ENCODE peak calls at places on chromosome 17, in four cellular contexts. One of them, this sample, is unnamed. For H3K27me3, the result is how much of the 10 kb centered on the place peaks cover.

GRCh38 chr17:77455878-77456234 is 315.1 kb downstream of the SEC14L1 start:
- DNase-seq in heart right ventricle: peak
- DNase-seq in mammary epithelial cell: no peak
- DNase-seq in Panc1: no peak
- DNase-seq in this sample: no peak

GRCh38 chr17:75152971-75153853 is 1.1 kb downstream of the JPT1 start:
- DNase-seq in heart right ventricle: no peak
- DNase-seq in mammary epithelial cell: peak
- DNase-seq in Panc1: no peak
- DNase-seq in this sample: peak

GRCh38 chr17:79005063-79005861 is 4.3 kb downstream of the CANT1 start:
- DNase-seq in heart right ventricle: no peak
- DNase-seq in mammary epithelial cell: peak
- DNase-seq in Panc1: no peak
- DNase-seq in this sample: no peak

GRCh38 chr17:60604686-60605334 is 4.8 kb downstream of the PPM1D start:
- DNase-seq in Panc1: no peak
- DNase-seq in heart right ventricle: no peak
- DNase-seq in mammary epithelial cell: peak
- DNase-seq in this sample: no peak

GRCh38 chr17:4635823-4636375 is 5.6 kb downstream of the ALOX15 start:
- DNase-seq in heart right ventricle: no peak
- DNase-seq in mammary epithelial cell: no peak
- DNase-seq in Panc1: no peak
- DNase-seq in this sample: no peak

GRCh38 chr17:8016632-8017424 is 14.4 kb downstream of the GUCY2D start:
- DNase-seq in mammary epithelial cell: no peak
- DNase-seq in Panc1: no peak
- DNase-seq in heart right ventricle: no peak
- DNase-seq in this sample: peak

GRCh38 chr17:13786000-13786598 is 184.4 kb upstream of the HS3ST3A1 start:
- DNase-seq in heart right ventricle: no peak
- DNase-seq in Panc1: no peak
- DNase-seq in mammary epithelial cell: no peak
- DNase-seq in this sample: no peak

GRCh38 chr17:75872434-75873351 is 5.7 kb downstream of the TRIM47 start:
- DNase-seq in mammary epithelial cell: peak
- DNase-seq in Panc1: no peak
- DNase-seq in heart right ventricle: peak
- DNase-seq in this sample: no peak

GRCh38 chr17:61456688-61457225 is 4.5 kb downstream of the TBX4 start:
- DNase-seq in mammary epithelial cell: no peak
- DNase-seq in heart right ventricle: no peak
- DNase-seq in Panc1: no peak
- DNase-seq in this sample: no peak

GRCh38 chr17:61874075-61874474 is 10.7 kb upstream of the BRIP1 start:
- DNase-seq in Panc1: no peak
- DNase-seq in heart right ventricle: no peak
- DNase-seq in mammary epithelial cell: no peak
- DNase-seq in this sample: no peak

GRCh38 chr17:3803308-3803640 is 2.3 kb upstream of the ITGAE start:
- DNase-seq in mammary epithelial cell: no peak
- DNase-seq in heart right ventricle: no peak
- DNase-seq in Panc1: no peak
- DNase-seq in this sample: no peak

GRCh38 chr17:10059684-10060211 is 138.7 kb downstream of the GAS7 start:
- DNase-seq in Panc1: no peak
- DNase-seq in heart right ventricle: peak
- DNase-seq in mammary epithelial cell: no peak
- DNase-seq in this sample: no peak

DNA sequence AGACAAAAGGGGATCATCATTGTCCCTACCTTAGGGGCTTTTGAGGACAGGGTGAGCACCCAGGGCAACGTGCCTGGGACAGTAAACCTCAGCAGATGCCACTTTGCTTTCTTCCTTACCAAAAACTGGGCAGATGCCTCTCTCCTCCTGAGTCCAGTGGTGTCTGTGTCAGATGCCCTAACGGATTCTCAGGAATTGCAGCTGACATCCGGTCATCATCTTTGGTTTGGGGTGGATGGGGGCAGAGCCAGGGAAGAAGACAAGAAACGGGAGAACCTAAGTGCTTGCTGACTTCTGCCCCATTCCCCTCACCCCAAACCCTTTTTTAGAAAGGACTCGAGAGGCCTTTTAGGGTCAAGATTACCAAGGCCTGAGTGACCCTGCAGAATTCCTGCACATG is 187.5 kb downstream of the MSI2 start:
- DNase-seq in mammary epithelial cell: no peak
- DNase-seq in heart right ventricle: no peak
- DNase-seq in Panc1: no peak
- DNase-seq in this sample: no peak
- TF ChIP-seq CTCF in mammary epithelial cell: no peak
- TF ChIP-seq CTCF in heart right ventricle: no peak
- TF ChIP-seq CTCF in Panc1: no peak
- TF ChIP-seq CTCF in this sample: no peak

GRCh38 chr17:33021731-33022408 is 30.2 kb downstream of the SPACA3 start:
- DNase-seq in heart right ventricle: no peak
- DNase-seq in mammary epithelial cell: no peak
- DNase-seq in Panc1: no peak
- DNase-seq in this sample: no peak

GRCh38 chr17:33023790-33024189 is 32.1 kb downstream of the SPACA3 start:
- DNase-seq in heart right ventricle: no peak
- DNase-seq in mammary epithelial cell: no peak
- DNase-seq in Panc1: no peak
- DNase-seq in this sample: no peak

GRCh38 chr17:33028778-33029177 is 37.1 kb downstream of the SPACA3 start:
- DNase-seq in Panc1: no peak
- DNase-seq in heart right ventricle: no peak
- DNase-seq in mammary epithelial cell: no peak
- DNase-seq in this sample: no peak

GRCh38 chr17:33028061-33028460 is 36.4 kb downstream of the SPACA3 start:
- DNase-seq in heart right ventricle: no peak
- DNase-seq in mammary epithelial cell: no peak
- DNase-seq in Panc1: no peak
- DNase-seq in this sample: no peak

DNA sequence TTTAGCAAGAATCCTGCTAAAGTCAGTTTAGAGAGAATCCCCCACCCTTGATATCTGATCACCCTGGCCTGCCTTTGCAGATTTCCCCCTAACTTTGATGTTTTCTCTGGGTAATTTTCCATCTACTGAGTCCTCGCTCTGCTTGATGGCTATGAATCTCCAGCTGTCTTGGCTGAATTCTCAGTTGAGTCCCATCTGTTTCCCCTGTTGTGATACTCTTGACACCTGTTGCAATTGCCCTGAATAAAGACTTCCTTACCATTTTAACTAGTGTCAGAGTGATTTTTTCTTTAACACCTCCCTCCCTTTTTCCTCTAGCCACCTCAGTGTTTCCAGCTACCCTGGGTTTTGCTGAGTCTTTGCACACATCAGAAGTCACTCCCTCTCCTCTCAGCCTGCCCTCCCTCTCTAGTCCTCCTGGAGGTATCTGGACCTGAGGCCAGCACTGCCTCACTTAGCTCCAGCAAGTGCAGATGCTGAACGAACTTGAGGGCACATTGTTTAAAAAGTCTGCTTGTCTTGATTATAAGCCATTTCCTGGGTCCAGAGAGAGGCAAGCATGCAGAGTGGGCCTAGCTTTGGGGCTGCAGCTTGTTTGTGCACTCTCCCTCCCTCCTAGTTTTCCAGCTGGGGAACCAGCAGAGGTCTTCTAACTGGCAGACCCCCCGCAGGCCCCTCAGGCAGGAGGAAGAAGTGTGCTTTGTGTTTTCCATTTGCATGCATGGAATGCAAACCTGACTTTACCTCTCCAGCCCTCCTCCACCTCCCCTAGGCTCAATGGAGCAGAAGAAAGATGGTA is 33.2 kb downstream of the SPACA3 start:
- DNase-seq in heart right ventricle: no peak
- DNase-seq in Panc1: no peak
- DNase-seq in mammary epithelial cell: no peak
- DNase-seq in this sample: no peak
- H3K27me3 ChIP-seq in heart right ventricle: under half
- H3K27me3 ChIP-seq in Panc1: under half
- H3K27me3 ChIP-seq in mammary epithelial cell: under half
- H3K27me3 ChIP-seq in this sample: under half

DNA sequence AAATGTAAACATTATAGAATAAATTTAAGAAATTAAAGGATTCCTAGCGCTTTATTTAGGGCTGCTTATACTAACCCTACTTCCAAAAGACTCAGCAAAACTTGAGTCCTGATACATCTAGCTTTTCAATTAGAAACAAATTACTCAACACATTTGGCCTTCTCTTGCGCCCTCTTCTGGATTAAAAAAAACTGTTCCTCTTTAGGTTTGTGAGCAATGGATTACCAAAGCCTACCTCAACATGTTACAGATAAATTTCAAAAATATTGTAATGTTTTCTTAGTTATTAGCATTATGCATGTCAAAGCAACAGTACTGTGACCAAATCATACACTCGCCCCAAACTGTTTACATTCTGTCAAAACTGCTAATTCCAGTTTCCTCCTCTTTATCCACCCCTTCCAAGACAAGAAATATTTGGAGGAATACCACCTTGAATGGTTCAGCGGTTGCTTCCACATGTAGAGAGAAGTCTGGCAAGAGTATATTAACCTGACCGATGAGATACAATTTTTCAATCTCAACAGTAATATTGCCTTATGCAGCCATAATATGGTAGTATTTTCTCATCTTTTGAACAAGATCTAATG is 2.7 kb downstream of the NUFIP2 start:
- DNase-seq in mammary epithelial cell: peak
- DNase-seq in Panc1: peak
- DNase-seq in heart right ventricle: no peak
- DNase-seq in this sample: no peak
- TF ChIP-seq CTCF in mammary epithelial cell: peak
- TF ChIP-seq CTCF in Panc1: peak
- TF ChIP-seq CTCF in heart right ventricle: peak
- TF ChIP-seq CTCF in this sample: peak

DNA sequence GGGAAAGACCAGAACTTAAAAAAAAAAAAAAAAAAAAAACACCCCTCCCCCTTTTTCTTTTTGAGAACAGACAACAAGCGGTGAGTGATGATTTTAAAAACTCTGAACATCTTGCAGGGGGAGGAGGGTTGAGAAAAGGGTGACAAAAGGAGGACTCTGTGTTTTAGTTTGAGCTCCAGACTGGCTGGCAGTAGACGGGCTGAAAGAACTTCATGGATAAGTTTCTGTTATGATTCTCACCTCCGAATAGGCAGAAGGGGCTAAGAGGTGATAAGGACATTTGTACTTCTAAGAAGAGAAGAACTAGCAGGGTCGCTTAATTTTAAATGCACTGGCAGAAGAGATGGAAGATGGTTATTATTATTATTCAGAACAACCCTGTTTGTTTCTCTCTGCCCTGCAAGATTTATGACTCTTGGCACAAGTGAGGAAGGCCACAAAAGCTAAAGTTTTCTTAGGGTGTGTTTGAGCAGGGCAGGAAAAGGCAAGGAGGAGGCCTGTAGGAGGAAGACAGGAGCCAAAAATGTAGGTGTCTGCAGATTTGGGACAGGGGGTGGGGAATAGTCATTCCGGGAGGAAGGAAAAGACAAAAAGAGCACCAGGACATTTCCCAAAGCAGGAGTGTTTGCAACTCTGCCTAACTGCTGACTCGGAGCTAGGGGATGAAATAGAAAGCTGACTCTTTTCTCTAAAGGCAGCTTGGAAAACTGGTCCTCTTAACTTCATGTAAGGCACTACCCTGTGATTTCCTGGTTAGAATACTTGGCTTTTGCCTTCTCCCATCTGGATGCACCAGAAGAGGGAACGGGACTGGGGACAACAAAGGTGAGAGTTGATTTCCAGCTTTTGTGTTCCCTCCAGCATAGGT is 11.9 kb upstream of the HOXB2 start:
- DNase-seq in Panc1: no peak
- DNase-seq in heart right ventricle: no peak
- DNase-seq in mammary epithelial cell: peak
- DNase-seq in this sample: no peak
- H3K27me3 ChIP-seq in Panc1: under half
- H3K27me3 ChIP-seq in heart right ventricle: half or more
- H3K27me3 ChIP-seq in mammary epithelial cell: under half
- H3K27me3 ChIP-seq in this sample: half or more

DNA sequence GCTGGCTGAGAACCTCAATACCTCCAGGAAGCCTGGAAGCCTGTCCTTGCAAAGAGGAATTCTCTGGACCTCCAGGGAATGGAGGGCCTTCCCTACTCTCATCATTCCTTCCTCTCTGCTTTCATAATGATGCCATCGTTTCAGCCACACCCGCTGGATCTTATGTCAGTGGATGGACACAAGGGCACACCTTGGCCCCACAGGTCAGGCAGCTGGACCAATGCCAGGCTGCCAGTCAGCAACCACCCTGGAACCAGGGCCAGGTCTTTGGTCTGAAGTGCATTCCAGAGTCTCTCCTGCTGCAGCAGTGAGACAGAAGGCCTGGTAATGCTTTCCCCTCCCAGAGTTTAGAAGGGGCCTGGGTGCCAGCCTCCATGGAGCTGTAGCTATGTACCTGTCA is 7.4 kb downstream of the C1QL1 start:
- DNase-seq in Panc1: no peak
- DNase-seq in mammary epithelial cell: no peak
- DNase-seq in heart right ventricle: no peak
- DNase-seq in this sample: no peak
- TF ChIP-seq CTCF in Panc1: no peak
- TF ChIP-seq CTCF in mammary epithelial cell: no peak
- TF ChIP-seq CTCF in heart right ventricle: no peak
- TF ChIP-seq CTCF in this sample: no peak

DNA sequence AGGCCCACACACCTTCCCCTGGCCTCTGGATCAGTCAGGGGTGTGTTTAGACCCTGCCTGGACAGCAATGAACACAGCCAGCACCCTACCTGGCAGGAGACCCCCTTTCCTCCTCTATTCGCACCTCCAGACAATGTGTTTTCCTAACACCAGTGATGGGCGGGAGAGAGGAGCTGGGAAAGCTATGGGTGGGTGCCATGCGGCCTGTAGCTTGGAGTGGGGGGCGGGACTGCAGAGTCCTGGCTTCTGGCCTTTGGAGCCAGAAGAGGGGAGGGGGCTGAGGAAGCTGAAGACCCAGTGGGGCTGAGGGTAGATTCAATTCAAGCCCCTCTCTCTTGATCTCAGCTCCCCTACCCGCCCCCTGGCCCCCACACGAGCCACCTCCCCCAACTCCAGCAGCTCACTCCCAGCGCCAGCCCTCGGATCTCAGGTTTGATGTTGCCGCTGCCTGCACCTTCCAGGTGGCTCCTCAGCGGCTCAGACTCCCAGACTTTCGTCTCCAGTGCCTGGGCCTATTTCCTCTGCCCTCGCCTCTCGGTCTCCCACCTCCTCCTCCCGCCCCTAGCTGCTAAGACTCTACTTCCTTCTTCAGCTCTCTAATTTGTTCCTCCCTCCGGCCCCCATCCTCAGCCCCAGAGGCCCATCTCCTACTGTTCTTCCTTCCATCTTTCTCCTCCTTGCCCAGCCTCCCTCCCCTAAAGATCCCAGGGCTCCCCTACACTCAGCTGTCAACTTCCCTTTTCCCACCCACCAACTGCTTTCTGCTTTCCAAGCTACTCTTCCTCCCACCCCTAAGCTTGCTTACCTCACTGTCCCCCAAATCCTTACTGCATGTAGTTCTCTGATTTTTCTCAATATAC is 6.8 kb upstream of the SP6 start:
- DNase-seq in mammary epithelial cell: no peak
- DNase-seq in Panc1: no peak
- DNase-seq in heart right ventricle: no peak
- DNase-seq in this sample: no peak
- H3K27me3 ChIP-seq in mammary epithelial cell: under half
- H3K27me3 ChIP-seq in Panc1: under half
- H3K27me3 ChIP-seq in heart right ventricle: half or more
- H3K27me3 ChIP-seq in this sample: half or more

GRCh38 chr17:17985153-17985552 is 12.5 kb downstream of the DRC3 start:
- DNase-seq in heart right ventricle: no peak
- DNase-seq in Panc1: no peak
- DNase-seq in mammary epithelial cell: no peak
- DNase-seq in this sample: no peak
- TF ChIP-seq CTCF in heart right ventricle: no peak
- TF ChIP-seq CTCF in Panc1: no peak
- TF ChIP-seq CTCF in mammary epithelial cell: no peak
- TF ChIP-seq CTCF in this sample: no peak

This sample was measured in BE2C.